ENCODE peak calls at places on chromosomes 5 and 9, in four cellular contexts. Q, E, S and C are unnamed samples.

GRCh38 chr5:124474821-124475220 is 271.6 kb downstream of the ZNF608 start:
- DNase-seq in Q (no peak), E (no peak), S (no peak), C (no peak)

GRCh38 chr9:91755761-91756638 is 194.0 kb downstream of the ROR2 start:
- DNase-seq in Q (peak; percentile 42), E (no peak), S (no peak), C (no peak)

GRCh38 chr9:106843361-106843760 is 19.6 kb upstream of the ZNF462 start:
- DNase-seq in Q (no peak), E (no peak), S (no peak), C (no peak)

GRCh38 chr5:103908327-103909099 is 345.9 kb upstream of the NUDT12 start:
- DNase-seq in Q (peak; percentile 44), E (no peak), S (no peak), C (no peak)

GRCh38 chr5:176181271-176181855 is 56.9 kb upstream of the SIMC1 start:
- DNase-seq in Q (peak; percentile 26), E (no peak), S (no peak), C (peak; percentile 42)

GRCh38 chr5:83718936-83719495 is 1.6 kb downstream of the HAPLN1 start:
- DNase-seq in Q (no peak), E (no peak), S (no peak), C (no peak)

GRCh38 chr9:116792271-116792670 is 105.2 kb downstream of the TRIM32 start:
- DNase-seq in Q (no peak), E (no peak), S (no peak), C (no peak)

GRCh38 chr5:148398698-148399121 is 15.0 kb downstream of the FBXO38 start:
- DNase-seq in Q (peak; percentile 46), E (peak; percentile 69), S (no peak), C (no peak)

GRCh38 chr5:157222506-157223230 is 42.0 kb downstream of the ITK start:
- DNase-seq in Q (no peak), E (no peak), S (peak; percentile 60), C (no peak)

GRCh38 chr5:115685480-115685879 is 59.6 kb upstream of the TMED7 start:
- DNase-seq in Q (peak; percentile 66), E (no peak), S (no peak), C (no peak)

GRCh38 chr5:75152861-75153260 is 83.8 kb downstream of the ANKRD31 start:
- DNase-seq in Q (no peak), E (peak; percentile 69), S (no peak), C (no peak)

GRCh38 chr5:159034083-159034824 is 65.5 kb downstream of the EBF1 start:
- DNase-seq in Q (no peak), E (no peak), S (no peak), C (no peak)

GRCh38 chr5:3009605-3010004 is 258.1 kb upstream of the IRX2 start:
- DNase-seq in Q (peak; percentile 15), E (no peak), S (no peak), C (no peak)

GRCh38 chr5:17182494-17182893 is 34.9 kb upstream of the BASP1 start:
- DNase-seq in Q (no peak), E (no peak), S (no peak), C (no peak)

GRCh38 chr5:79021753-79022152 is 36.6 kb upstream of the ARSB start:
- DNase-seq in Q (peak; percentile 41), E (no peak), S (no peak), C (no peak)

GRCh38 chr9:81671880-81672280 is 17.5 kb downstream of the TLE1 start:
- DNase-seq in Q (no peak), E (no peak), S (no peak), C (peak; percentile 90)

GRCh38 chr5:62273691-62274090 is 32.3 kb upstream of the KIF2A start:
- DNase-seq in Q (no peak), E (no peak), S (no peak), C (no peak)

GRCh38 chr9:82152181-82152580 is 163.6 kb downstream of the SPATA31D1 start:
- DNase-seq in Q (no peak), E (no peak), S (no peak), C (no peak)

GRCh38 chr5:16992006-16992405 is 55.9 kb upstream of the MYO10 start:
- DNase-seq in Q (no peak), E (peak; percentile 25), S (no peak), C (no peak)

GRCh38 chr5:102678267-102679058 is 76.6 kb upstream of the PAM start:
- DNase-seq in Q (no peak), E (peak; percentile 51), S (no peak), C (no peak)

GRCh38 chr9:75588808-75589207 is 301.7 kb upstream of the PCSK5 start:
- DNase-seq in Q (no peak), E (no peak), S (no peak), C (no peak)

GRCh38 chr5:155380480-155380879 is 366.9 kb downstream of the KIF4B start:
- DNase-seq in Q (no peak), E (no peak), S (no peak), C (no peak)

DNA sequence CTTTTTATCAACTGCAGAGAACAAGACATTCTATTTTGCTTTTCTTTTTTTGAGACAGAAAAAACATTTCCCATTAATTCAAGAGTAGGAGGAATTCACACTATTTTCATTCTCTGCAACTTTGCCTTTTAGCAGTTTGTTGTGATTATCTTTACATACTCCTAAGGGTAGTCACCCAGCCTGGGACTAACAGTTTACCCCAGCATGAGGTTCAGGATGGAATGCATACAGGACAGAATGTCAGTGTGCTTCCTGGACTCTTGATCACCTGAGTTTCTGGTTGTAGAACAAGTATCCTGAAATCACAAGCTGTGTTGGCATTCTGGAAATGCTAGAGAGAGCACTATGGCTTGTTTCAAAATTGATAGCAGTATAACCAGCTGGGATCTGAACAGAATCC is 368.1 kb downstream of the KIF4B start:
- DNase-seq in Q (no peak), E (no peak), S (no peak), C (no peak)
- TF ChIP-seq CTCF in Q (no peak), E (no peak), S (no peak), C (no peak)

DNA sequence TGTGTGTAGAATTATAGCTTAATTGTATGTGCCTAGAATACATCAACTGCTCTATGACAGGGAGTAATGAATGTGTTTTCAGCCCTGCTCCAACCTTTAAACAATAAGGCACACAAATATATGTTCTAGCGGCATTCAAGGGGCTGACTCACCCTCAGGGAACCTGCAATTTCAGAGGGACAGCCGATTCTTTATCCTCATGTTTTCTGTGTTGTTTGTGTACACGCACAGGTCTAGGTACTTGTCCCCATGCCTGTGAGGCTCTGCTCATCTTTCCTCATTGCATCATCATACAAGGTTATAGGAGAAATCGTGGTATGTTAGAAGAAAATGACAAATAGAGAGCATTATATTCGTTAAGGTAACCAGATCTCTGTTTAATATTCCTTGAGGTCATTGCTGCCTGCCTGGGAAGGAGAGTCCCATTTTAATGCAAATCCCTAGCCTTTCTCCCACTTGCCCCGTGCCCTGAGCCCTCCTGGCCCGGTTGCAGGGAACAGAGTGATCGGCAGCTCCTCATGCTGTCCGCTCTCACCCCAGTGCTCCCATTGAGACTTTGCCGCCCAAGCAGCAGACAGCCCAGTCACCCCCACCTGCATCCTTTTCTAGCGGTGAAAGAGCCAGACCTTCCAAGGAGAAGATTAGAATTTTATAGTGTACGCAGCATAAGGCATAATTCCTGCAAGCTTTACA is 14.6 kb downstream of the MAP1B start:
- DNase-seq in Q (no peak), E (no peak), S (no peak), C (no peak)
- H3K4me1 ChIP-seq in Q (no peaks in the 10 kb centered on the region), E (peaks cover 25% of the 10 kb centered on the region), S (no peaks in the 10 kb centered on the region), C (peaks cover 14% of the 10 kb centered on the region)

DNA sequence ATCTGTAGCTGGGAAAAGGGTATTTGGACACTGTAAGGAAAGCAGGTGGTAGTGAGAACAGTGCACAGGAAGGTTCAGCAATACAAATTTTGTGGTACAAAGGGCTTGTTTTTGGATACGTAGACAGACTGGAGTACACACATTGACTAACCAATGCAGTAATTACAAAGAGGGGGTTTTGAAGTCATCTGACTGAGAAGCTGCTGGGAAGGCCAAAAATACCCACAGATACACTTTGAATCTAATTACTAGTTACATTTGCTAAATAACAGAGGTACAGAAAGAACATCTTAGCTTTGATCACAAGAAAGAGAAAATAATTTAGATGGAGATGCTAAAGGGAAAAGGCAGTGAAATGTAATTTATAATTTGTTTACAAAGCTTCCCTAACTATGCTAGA is 45.9 kb downstream of the PKD2L2 start:
- DNase-seq in Q (no peak), E (no peak), S (no peak), C (no peak)
- H3K27ac ChIP-seq in Q (no peak overlapping the region), E (no peak overlapping the region), S (no peak overlapping the region), C (no peak overlapping the region)

GRCh38 chr9:127786773-127787123 is 914 bp downstream of the CDK9 start:
- DNase-seq in Q (no peak), E (no peak), S (no peak), C (no peak)
- TF ChIP-seq CTCF in Q (peak; percentile 65), E (peak; percentile 65), S (peak; percentile 66), C (no peak)

GRCh38 chr5:132499440-132500243 is 9.1 kb upstream of the IRF1 start:
- DNase-seq in Q (peak; percentile 54), E (peak; percentile 90), S (no peak), C (peak; percentile 57)
- H3K4me1 ChIP-seq in Q (no peaks in the 10 kb centered on the region), E (peaks cover 56% of the 10 kb centered on the region), S (peaks cover 43% of the 10 kb centered on the region), C (no peaks in the 10 kb centered on the region)

GRCh38 chr5:73743161-73743560 is 117.2 kb downstream of the ARHGEF28 start:
- DNase-seq in Q (no peak), E (no peak), S (no peak), C (no peak)

GRCh38 chr5:73746608-73747007 is 120.6 kb downstream of the ARHGEF28 start:
- DNase-seq in Q (no peak), E (no peak), S (no peak), C (no peak)

GRCh38 chr5:73747696-73748380 is 121.8 kb downstream of the ARHGEF28 start:
- DNase-seq in Q (no peak), E (no peak), S (no peak), C (no peak)

GRCh38 chr5:73748510-73749410 is 122.8 kb downstream of the ARHGEF28 start:
- DNase-seq in Q (no peak), E (no peak), S (no peak), C (no peak)

GRCh38 chr5:73745806-73746205 is 119.8 kb downstream of the ARHGEF28 start:
- DNase-seq in Q (no peak), E (no peak), S (no peak), C (no peak)
- H3K27ac ChIP-seq in Q (no peak overlapping the region), E (no peak overlapping the region), S (no peak overlapping the region), C (no peak overlapping the region)

GRCh38 chr9:95431286-95431685 is 85.5 kb downstream of the PTCH1 start:
- DNase-seq in Q (no peak), E (no peak), S (no peak), C (no peak)
- TF ChIP-seq CTCF in Q (no peak), E (no peak), S (no peak), C (no peak)

DNA sequence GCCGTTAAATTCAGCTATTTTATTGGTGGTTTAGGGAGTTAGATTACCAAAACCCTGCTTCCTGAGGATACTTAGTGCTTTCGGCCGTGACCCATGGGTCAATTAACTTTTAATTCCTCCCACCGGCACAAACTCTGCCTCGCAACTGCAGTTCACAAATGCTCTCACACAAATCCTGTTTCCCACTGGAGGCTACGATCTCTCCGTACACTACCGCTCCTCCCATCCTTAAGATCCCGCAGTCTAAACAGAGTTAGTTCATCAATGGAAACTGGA is 440 bp upstream of the NAIF1 start:
- DNase-seq in Q (no peak), E (no peak), S (no peak), C (no peak)
- H3K4me1 ChIP-seq in Q (peaks cover 7% of the 10 kb centered on the region), E (peaks cover 37% of the 10 kb centered on the region), S (peaks cover 62% of the 10 kb centered on the region), C (no peaks in the 10 kb centered on the region)

GRCh38 chr5:32419791-32420190 is 24.7 kb downstream of the ZFR start:
- DNase-seq in Q (no peak), E (no peak), S (no peak), C (no peak)
- H3K27ac ChIP-seq in Q (no peak overlapping the region), E (no peak overlapping the region), S (no peak overlapping the region), C (no peak overlapping the region)